ENCODE peak calls at places on chromosomes 16 and 17, in nine cellular contexts. O, M, Q, E, K, D, H, A and Y are unnamed samples.

GRCh38 chr17:27568216-27568615 is 62.8 kb upstream of the LGALS9 start:
- DNase-seq in D (no peak), H (peak), O (no peak), E (no peak), M (no peak), K (no peak), A (no peak), Q (no peak), Y (no peak)

GRCh38 chr16:87681990-87682570 is 79.8 kb downstream of the JPH3 start:
- DNase-seq in E (peak), D (peak), M (no peak), H (no peak), A (no peak), O (no peak), Q (no peak), K (no peak), Y (no peak)

GRCh38 chr16:69182730-69183416 is 4.1 kb upstream of the SNTB2 start:
- DNase-seq in O (no peak), E (no peak), M (no peak), D (no peak), K (no peak), A (no peak), H (peak), Q (no peak), Y (no peak)

GRCh38 chr17:81340606-81341346 is 45.7 kb upstream of the SLC38A10 start:
- DNase-seq in H (no peak), E (no peak), D (no peak), K (peak), M (no peak), A (no peak), O (no peak), Q (no peak), Y (peak)

GRCh38 chr16:89049484-89050118 is 44.1 kb upstream of the ACSF3 start:
- DNase-seq in K (no peak), H (peak), D (no peak), Q (no peak), M (no peak), E (no peak), O (no peak), A (peak), Y (peak)

GRCh38 chr16:79434771-79435170 is 165.8 kb downstream of the MAF start:
- DNase-seq in M (no peak), Q (no peak), E (no peak), D (no peak), K (no peak), A (no peak), O (no peak), H (no peak), Y (no peak)

GRCh38 chr17:77445030-77445907 is 304.5 kb downstream of the SEC14L1 start:
- DNase-seq in D (no peak), Q (peak), H (peak), E (peak), K (peak), A (no peak), M (no peak), O (no peak), Y (no peak)

GRCh38 chr16:27024010-27024409 is 42.7 kb upstream of the C16orf82 start:
- DNase-seq in Q (no peak), A (no peak), H (no peak), K (no peak), D (no peak), E (no peak), M (no peak), O (no peak), Y (no peak)

GRCh38 chr16:11089504-11090124 is 145.2 kb downstream of the CLEC16A start:
- DNase-seq in A (no peak), K (peak), M (no peak), H (no peak), D (no peak), E (no peak), O (no peak), Q (no peak), Y (no peak)

GRCh38 chr16:83653785-83654184 is 154.0 kb upstream of the HSBP1 start:
- DNase-seq in Q (no peak), H (no peak), K (no peak), O (no peak), E (no peak), A (no peak), D (no peak), M (peak), Y (no peak)

GRCh38 chr17:19978206-19978802 is 676 bp upstream of the AKAP10 start:
- DNase-seq in Q (no peak), A (no peak), M (no peak), H (no peak), O (no peak), K (no peak), D (no peak), E (no peak), Y (no peak)

GRCh38 chr17:63838586-63839184 is 3.8 kb downstream of the SMARCD2 start:
- DNase-seq in M (peak), O (peak), H (peak), A (peak), K (peak), Q (no peak), E (no peak), D (no peak), Y (peak)

GRCh38 chr16:58198022-58198683 is at the start of gene CSNK2A2:
- DNase-seq in O (no peak), E (peak), Q (peak), K (peak), H (peak), D (peak), A (peak), M (peak), Y (peak)

GRCh38 chr16:4414187-4414909 is 2.0 kb downstream of the CORO7 start:
- DNase-seq in M (no peak), O (no peak), H (no peak), A (no peak), K (no peak), Q (peak), E (peak), D (no peak), Y (no peak)

GRCh38 chr16:52630711-52631110 is 83.8 kb upstream of the TOX3 start:
- DNase-seq in K (no peak), E (no peak), M (no peak), H (no peak), A (no peak), D (no peak), Q (no peak), O (no peak), Y (no peak)

GRCh38 chr16:58011652-58012051 is 10.4 kb downstream of the USB1 start:
- DNase-seq in O (no peak), H (no peak), M (no peak), Q (no peak), A (no peak), E (no peak), K (no peak), D (no peak), Y (no peak)

GRCh38 chr17:4903051-4903818 is at the start of gene CHRNE:
- DNase-seq in D (peak), K (peak), O (peak), M (peak), A (peak), E (peak), Q (peak), H (peak), Y (peak)

GRCh38 chr16:31327675-31328225 is 27.2 kb upstream of the ITGAX start:
- DNase-seq in A (no peak), E (no peak), O (no peak), K (no peak), Q (no peak), H (no peak), D (no peak), M (no peak), Y (no peak)

GRCh38 chr17:13337864-13338371 is 263.8 kb downstream of the HS3ST3A1 start:
- DNase-seq in O (no peak), D (peak), A (no peak), M (peak), E (peak), H (no peak), Q (no peak), K (no peak), Y (no peak)

GRCh38 chr17:8485491-8485890 is 49.8 kb downstream of the NDEL1 start:
- DNase-seq in K (no peak), A (no peak), D (no peak), M (no peak), E (no peak), O (no peak), H (no peak), Q (no peak), Y (no peak)

GRCh38 chr17:59754547-59754946 is 47.1 kb downstream of the VMP1 start:
- DNase-seq in K (no peak), E (no peak), A (no peak), H (no peak), Q (no peak), M (peak), O (no peak), D (peak), Y (no peak)

GRCh38 chr17:71313866-71314265 is 807.0 kb upstream of the SOX9 start:
- DNase-seq in O (no peak), D (no peak), M (no peak), Q (no peak), E (no peak), K (no peak), A (no peak), H (no peak), Y (no peak)

GRCh38 chr16:68396481-68396880 is 51.8 kb downstream of the SMPD3 start:
- DNase-seq in A (no peak), Q (no peak), O (no peak), D (peak), E (peak), M (peak), H (no peak), K (no peak), Y (no peak)

GRCh38 chr16:35173295-35173694 is 1713.9 kb downstream of the TP53TG3F start:
- DNase-seq in E (no peak), M (no peak), A (no peak), Q (no peak), H (no peak), D (no peak), O (no peak), K (no peak), Y (no peak)

GRCh38 chr16:70395345-70395901 is 43.5 kb downstream of the ST3GAL2 start:
- DNase-seq in E (peak), A (peak), O (no peak), H (peak), K (peak), Q (peak), D (peak), M (no peak), Y (peak)

GRCh38 chr17:42133461-42134041 is 10.9 kb downstream of the HSPB9 start:
- DNase-seq in H (no peak), A (no peak), Q (no peak), K (no peak), O (no peak), E (peak), D (no peak), M (no peak), Y (no peak)

GRCh38 chr17:350706-351435 is 1.7 kb downstream of the RPH3AL start:
- DNase-seq in O (no peak), D (peak), Q (no peak), E (no peak), H (peak), K (peak), A (peak), M (peak), Y (peak)

GRCh38 chr17:2059125-2059836 is 4.4 kb downstream of the HIC1 start:
- DNase-seq in A (no peak), Q (no peak), M (no peak), H (peak), K (peak), E (no peak), O (no peak), D (no peak), Y (peak)

GRCh38 chr17:74923538-74924249 is 379 bp upstream of the OTOP2 start:
- DNase-seq in H (peak), Q (peak), A (peak), O (peak), E (peak), M (peak), K (peak), D (peak), Y (peak)

GRCh38 chr16:24737391-24737871 is 8.0 kb downstream of the TNRC6A start:
- DNase-seq in E (no peak), A (no peak), K (no peak), H (no peak), M (peak), D (no peak), O (no peak), Q (no peak), Y (no peak)

GRCh38 chr16:66741131-66741900 is 10.1 kb downstream of the DYNC1LI2 start:
- DNase-seq in K (peak), Q (no peak), D (peak), M (peak), H (peak), A (peak), E (no peak), O (peak), Y (peak)

GRCh38 chr16:86457621-86458456 is 52.5 kb upstream of the FOXF1 start:
- DNase-seq in H (no peak), O (peak), A (no peak), E (no peak), D (no peak), M (no peak), Q (no peak), K (no peak), Y (no peak)

GRCh38 chr17:81868674-81869220 is 2.4 kb downstream of the ARHGDIA start:
- DNase-seq in H (peak), E (peak), O (no peak), A (no peak), K (peak), M (peak), D (peak), Q (no peak), Y (peak)

GRCh38 chr17:46135126-46135812 is 58.0 kb downstream of the KANSL1 start:
- DNase-seq in M (no peak), D (no peak), O (no peak), H (no peak), K (no peak), A (no peak), E (no peak), Q (no peak), Y (no peak)

GRCh38 chr17:41959336-41960095 is 7.1 kb upstream of the CNP start:
- DNase-seq in D (peak), O (no peak), A (no peak), H (no peak), Q (no peak), E (peak), K (peak), M (no peak), Y (no peak)

GRCh38 chr16:9446471-9447194 is 355.2 kb downstream of the HAPSTR1 start:
- DNase-seq in A (no peak), D (no peak), M (no peak), Q (no peak), E (no peak), H (no peak), K (no peak), O (no peak), Y (no peak)

GRCh38 chr17:60135951-60136666 is 13.7 kb upstream of the CA4 start:
- DNase-seq in K (no peak), E (peak), H (no peak), O (no peak), M (no peak), Q (no peak), A (no peak), D (no peak), Y (no peak)

GRCh38 chr17:79988163-79988971 is 47.3 kb downstream of the TBC1D16 start:
- DNase-seq in Q (no peak), M (peak), D (peak), H (peak), K (peak), E (no peak), A (no peak), O (no peak), Y (no peak)

GRCh38 chr16:85173077-85173980 is 61.1 kb upstream of the CIBAR2 start:
- DNase-seq in M (peak), A (no peak), D (peak), Q (no peak), O (no peak), K (peak), H (peak), E (no peak), Y (no peak)
- TF ChIP-seq CTCF in M (no peak), A (no peak), D (no peak), Q (no peak), O (no peak), K (no peak), H (no peak), E (no peak), Y (no peak)

GRCh38 chr16:67183-67791 is 5.1 kb downstream of the RHBDF1 start:
- DNase-seq in M (no peak), D (no peak), O (no peak), Q (no peak), H (peak), E (no peak), A (peak), K (no peak), Y (no peak)
- H3K27ac ChIP-seq in M (peak), D (no peak), O (no peak), Q (no peak), H (peak), E (no peak), A (peak), K (peak), Y (no peak)

GRCh38 chr17:48215583-48216139 is 108.1 kb downstream of the SNX11 start:
- DNase-seq in E (no peak), K (no peak), M (peak), D (peak), Q (no peak), A (no peak), O (no peak), H (no peak), Y (no peak)
- TF ChIP-seq CTCF in E (peak), K (no peak), M (peak), D (peak), Q (no peak), A (peak), O (no peak), H (peak), Y (peak)

GRCh38 chr17:38349097-38349904 is 2.3 kb upstream of the SOCS7 start:
- DNase-seq in Q (peak), D (peak), A (peak), K (peak), E (peak), H (peak), O (peak), M (peak), Y (peak)
- H3K27ac ChIP-seq in Q (no peak), D (no peak), A (no peak), K (no peak), E (peak), H (peak), O (no peak), M (no peak), Y (no peak)

GRCh38 chr16:71441348-71441781 is 489 bp downstream of the TLE7 start:
- DNase-seq in K (no peak), H (no peak), M (no peak), O (no peak), D (no peak), A (no peak), E (no peak), Q (no peak), Y (no peak)
- TF ChIP-seq CTCF in K (no peak), H (no peak), M (no peak), O (no peak), D (no peak), A (peak), E (no peak), Q (peak), Y (peak)